ENCODE peak calls at places on chromosomes 3 and 15, in seven cellular contexts. O is BE2C; A is Calu3; U is activated CD4-positive, alpha-beta T cell treated with anti-CD3 and anti-CD28 coated beads, Interleukin-2, amount 50 U/mL, for 24 hours; Z is amniotic epithelial cell; R is stimulated activated CD4-positive, alpha-beta T cell treated with anti-CD3 and anti-CD28 coated beads, Interleukin-1b, Interleukin-23, amount 100 ng/mL, for 24 hours; F is Kasumi-1. Y is an unnamed sample.

GRCh38 chr15:81295466-81296145 is 28.3 kb downstream of the STARD5 start:
- DNase-seq in O (no peak), A (no peak), U (no peak), Z (no peak), R (no peak), F (no peak), Y (no peak)

GRCh38 chr15:86375733-86376132 is 296.1 kb downstream of the AGBL1 start:
- DNase-seq in O (no peak), A (no peak), U (no peak), Z (no peak), R (no peak), F (no peak), Y (no peak)

GRCh38 chr3:37466660-37467359 is 292.4 kb upstream of the LRRFIP2 start:
- DNase-seq in O (no peak), A (no peak), U (no peak), Z (no peak), R (no peak), F (no peak), Y (no peak)

GRCh38 chr3:129087138-129087702 is 26.6 kb downstream of the GP9 start:
- DNase-seq in O (no peak), A (no peak), U (no peak), Z (no peak), R (no peak), F (no peak), Y (peak)

GRCh38 chr3:172315401-172316091 is 132.7 kb downstream of the GHSR start:
- DNase-seq in O (no peak), A (peak), U (no peak), Z (peak), R (no peak), F (no peak), Y (peak)

GRCh38 chr3:43405888-43406636 is 119.7 kb downstream of the SNRK start:
- DNase-seq in O (no peak), A (no peak), U (no peak), Z (peak), R (no peak), F (no peak), Y (peak)

GRCh38 chr3:114022145-114022544 is 34.2 kb downstream of the CCDC191 start:
- DNase-seq in O (no peak), A (no peak), U (no peak), Z (no peak), R (no peak), F (no peak), Y (peak)

GRCh38 chr15:60022379-60022741 is 18.2 kb downstream of the FOXB1 start:
- DNase-seq in O (no peak), A (no peak), U (no peak), Z (no peak), R (no peak), F (no peak), Y (no peak)

GRCh38 chr15:99426431-99427105 is 139.2 kb upstream of the MEF2A start:
- DNase-seq in O (no peak), A (no peak), U (no peak), Z (peak), R (no peak), F (no peak), Y (no peak)

GRCh38 chr3:169660709-169661566 is 2.6 kb downstream of the MECOM start:
- DNase-seq in O (no peak), A (peak), U (no peak), Z (no peak), R (no peak), F (no peak), Y (no peak)

GRCh38 chr3:123524987-123525386 is 59.9 kb downstream of the HACD2 start:
- DNase-seq in O (no peak), A (no peak), U (no peak), Z (no peak), R (no peak), F (no peak), Y (no peak)

GRCh38 chr3:194565597-194566190 is 67.5 kb downstream of the TMEM44 start:
- DNase-seq in O (no peak), A (no peak), U (no peak), Z (peak), R (no peak), F (no peak), Y (peak)

GRCh38 chr3:188486126-188486525 is 332.2 kb downstream of the LPP start:
- DNase-seq in O (no peak), A (no peak), U (no peak), Z (peak), R (no peak), F (no peak), Y (no peak)

GRCh38 chr15:38414351-38414750 is 39.6 kb upstream of the FAM98B start:
- DNase-seq in O (peak), A (peak), U (no peak), Z (peak), R (no peak), F (peak), Y (peak)

GRCh38 chr3:186985713-186986364 is 55.5 kb downstream of the ST6GAL1 start:
- DNase-seq in O (peak), A (no peak), U (no peak), Z (no peak), R (no peak), F (peak), Y (no peak)

GRCh38 chr15:96121066-96121465 is 209.4 kb upstream of the NR2F2 start:
- DNase-seq in O (no peak), A (no peak), U (no peak), Z (no peak), R (no peak), F (no peak), Y (no peak)

GRCh38 chr3:183013074-183013473 is 32.7 kb upstream of the DCUN1D1 start:
- DNase-seq in O (no peak), A (no peak), U (no peak), Z (no peak), R (no peak), F (no peak), Y (no peak)

GRCh38 chr15:46304320-46304719 is 669.5 kb downstream of the SQOR start:
- DNase-seq in O (peak), A (no peak), U (no peak), Z (peak), R (no peak), F (no peak), Y (no peak)

GRCh38 chr3:136428167-136428566 is 178.0 kb downstream of the PCCB start:
- DNase-seq in O (peak), A (no peak), U (no peak), Z (peak), R (no peak), F (no peak), Y (peak)

GRCh38 chr15:95598456-95598855 is 732.0 kb upstream of the NR2F2 start:
- DNase-seq in O (no peak), A (no peak), U (no peak), Z (no peak), R (no peak), F (no peak), Y (no peak)

GRCh38 chr15:67458449-67458848 is 62.5 kb upstream of the C15orf61 start:
- DNase-seq in O (no peak), A (no peak), U (no peak), Z (no peak), R (no peak), F (no peak), Y (no peak)

GRCh38 chr3:190575441-190576190 is 61.7 kb downstream of the IL1RAP start:
- DNase-seq in O (no peak), A (no peak), U (no peak), Z (no peak), R (no peak), F (peak), Y (no peak)

GRCh38 chr3:139764936-139765335 is 87.2 kb upstream of the NMNAT3 start:
- DNase-seq in O (no peak), A (no peak), U (no peak), Z (peak), R (no peak), F (no peak), Y (peak)

Y was measured in fibroblast of villous mesenchyme.